ENCODE peak calls at places on chromosome 19, in five cellular contexts. O is HCEC 1CT, S is bronchial epithelial cell, E is GM23248, D is AG20443. H is an unnamed sample.

GRCh38 chr19:12948597-12949362 is 3.1 kb downstream of the RAD23A start:
- DNase-seq in O (no peak), S (no peak), E (no peak), D (no peak), H (no peak)

GRCh38 chr19:51123381-51124186 is 1.1 kb upstream of the SIGLEC9 start:
- DNase-seq in O (no peak), S (no peak), E (no peak), D (no peak), H (no peak)

GRCh38 chr19:35750167-35750566 is 1.8 kb downstream of the LIN37 start:
- DNase-seq in O (no peak), S (no peak), E (no peak), D (no peak), H (no peak)

GRCh38 chr19:31349160-31349881 is at the start of gene TSHZ3:
- DNase-seq in O (peak; percentile 86), S (peak; percentile 52), E (peak; percentile 84), D (peak; percentile 85), H (peak; percentile 87)

GRCh38 chr19:33248954-33249613 is 23.4 kb upstream of the SLC7A10 start:
- DNase-seq in O (no peak), S (no peak), E (peak; percentile 54), D (no peak), H (no peak)

GRCh38 chr19:47239152-47239551 is 8.2 kb upstream of the BBC3 start:
- DNase-seq in O (peak; percentile 15), S (no peak), E (peak; percentile 29), D (no peak), H (no peak)

GRCh38 chr19:3507371-3508120 is 1.4 kb downstream of the FZR1 start:
- DNase-seq in O (no peak), S (no peak), E (peak; percentile 52), D (peak; percentile 58), H (no peak)

GRCh38 chr19:16571689-16572331 is 405 bp downstream of the SLC35E1 start:
- DNase-seq in O (no peak), S (peak; percentile 28), E (peak; percentile 66), D (no peak), H (no peak)

GRCh38 chr19:14507704-14508246 is 10.4 kb downstream of the DNAJB1 start:
- DNase-seq in O (peak; percentile 71), S (peak; percentile 80), E (peak; percentile 82), D (peak; percentile 30), H (peak; percentile 61)

GRCh38 chr19:38662508-38663155 is 15.2 kb downstream of the ACTN4 start:
- DNase-seq in O (no peak), S (no peak), E (no peak), D (no peak), H (no peak)

H was measured in LHCN-M2.